ENCODE peak calls at places on chromosomes 1 and 21, in five cellular contexts. H is type B pancreatic cell, U is endothelial cell, R is lung, I is choroid plexus epithelial cell. Y is an unnamed sample.

GRCh38 chr1:119549719-119550141 is 42.7 kb downstream of the HSD3B1 start:
- DNase-seq in U (peak; percentile 77), I (peak; percentile 92), H (no peak), R (peak; percentile 64), Y (peak; percentile 65)

GRCh38 chr1:24743404-24744211 is 1.6 kb upstream of the CLIC4 start:
- DNase-seq in H (no peak), U (no peak), R (no peak), I (peak; percentile 91), Y (peak; percentile 61)

GRCh38 chr1:187001198-187001904 is 172.6 kb downstream of the PLA2G4A start:
- DNase-seq in R (no peak), H (no peak), I (peak; percentile 96), U (no peak), Y (no peak)

GRCh38 chr1:236388332-236388731 is 5.8 kb upstream of the EDARADD start:
- DNase-seq in H (no peak), I (no peak), U (no peak), R (no peak), Y (no peak)

GRCh38 chr1:43256675-43257570 is 12.9 kb upstream of the TMEM125 start:
- DNase-seq in I (no peak), R (peak; percentile 80), H (no peak), U (no peak), Y (no peak)

GRCh38 chr1:172070055-172070454 is 228.8 kb downstream of the DNM3 start:
- DNase-seq in R (no peak), H (no peak), U (no peak), I (no peak), Y (no peak)

GRCh38 chr1:55252942-55253589 is 37.9 kb upstream of the USP24 start:
- DNase-seq in U (no peak), I (no peak), R (no peak), H (no peak), Y (no peak)

GRCh38 chr1:14602131-14602530 is 3.6 kb downstream of the KAZN start:
- DNase-seq in H (no peak), I (peak; percentile 58), R (peak; percentile 39), U (no peak), Y (no peak)

GRCh38 chr1:98739762-98740161 is 78.2 kb downstream of the SNX7 start:
- DNase-seq in H (no peak), R (no peak), I (no peak), U (no peak), Y (no peak)

GRCh38 chr1:21524686-21525339 is 15.6 kb downstream of the ALPL start:
- DNase-seq in I (no peak), H (no peak), U (peak; percentile 14), R (peak; percentile 78), Y (no peak)

GRCh38 chr1:2591233-2591580 is 4.6 kb downstream of the PRXL2B start:
- DNase-seq in H (no peak), I (no peak), U (no peak), R (no peak), Y (no peak)

GRCh38 chr1:48175116-48175515 is 47.4 kb upstream of the SLC5A9 start:
- DNase-seq in R (no peak), U (no peak), I (no peak), H (no peak), Y (no peak)

GRCh38 chr1:33985656-33986055 is 121.8 kb downstream of the HMGB4 start:
- DNase-seq in U (no peak), H (no peak), R (no peak), I (no peak), Y (no peak)

GRCh38 chr1:79777481-79778219 is 771.1 kb upstream of the ADGRL4 start:
- DNase-seq in R (no peak), H (no peak), I (peak; percentile 2), U (no peak), Y (no peak)

GRCh38 chr1:3669421-3669821 is 17.1 kb downstream of the TP73 start:
- DNase-seq in I (no peak), R (no peak), U (no peak), H (no peak), Y (no peak)

GRCh38 chr21:38244407-38244787 is 12.4 kb upstream of the KCNJ15 start:
- DNase-seq in H (no peak), U (no peak), R (no peak), I (no peak), Y (no peak)

GRCh38 chr1:166796620-166797236 is 42.5 kb upstream of the POGK start:
- DNase-seq in U (no peak), H (no peak), I (no peak), R (no peak), Y (no peak)

GRCh38 chr21:45386728-45387371 is 18.1 kb upstream of the COL18A1 start:
- DNase-seq in U (peak; percentile 47), H (no peak), I (peak; percentile 94), R (no peak), Y (peak; percentile 34)
- TF ChIP-seq CTCF in U (no peak), H (peak; percentile 39), I (peak; percentile 53), R (no peak), Y (no peak)

GRCh38 chr1:160779662-160780397 is 16.1 kb upstream of the LY9 start:
- DNase-seq in R (no peak), H (no peak), U (peak; percentile 66), I (peak; percentile 12), Y (peak; percentile 56)

GRCh38 chr1:160776178-160776577 is 19.8 kb upstream of the LY9 start:
- DNase-seq in I (no peak), R (no peak), H (no peak), U (no peak), Y (no peak)

GRCh38 chr1:160774886-160775719 is 20.9 kb upstream of the LY9 start:
- DNase-seq in I (no peak), H (no peak), U (no peak), R (no peak), Y (no peak)

GRCh38 chr1:160778976-160779375 is 17.0 kb upstream of the LY9 start:
- DNase-seq in U (no peak), R (no peak), I (no peak), H (no peak), Y (no peak)

DNA sequence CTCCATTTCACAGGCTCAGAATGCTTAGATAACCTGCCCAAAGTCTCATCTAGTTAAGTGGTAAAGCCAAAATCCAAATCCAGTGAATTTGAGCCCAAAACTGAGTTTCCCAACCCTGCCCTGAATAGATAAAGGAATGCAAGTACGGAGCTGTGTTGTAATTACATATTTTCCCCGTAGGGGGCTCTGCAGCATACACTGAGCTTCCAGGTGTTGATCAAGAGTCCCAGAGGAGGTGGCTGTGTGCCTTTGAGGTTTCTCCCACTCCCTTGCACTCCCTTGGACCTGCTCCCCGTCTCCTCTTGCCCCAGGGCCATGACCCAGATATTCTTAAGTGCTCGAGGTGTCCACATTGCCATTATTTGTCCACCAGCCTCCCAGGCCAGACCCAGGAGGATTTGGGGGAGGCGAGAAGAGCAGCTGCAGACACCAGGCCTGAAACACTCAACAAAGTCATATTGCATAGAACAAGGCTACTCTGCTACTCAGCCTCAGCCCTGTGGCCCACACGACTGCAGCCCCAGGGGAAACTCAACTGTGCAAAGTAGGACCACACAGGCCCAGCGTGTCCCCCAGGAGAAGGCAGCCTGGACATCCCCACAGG is 18.4 kb upstream of the LY9 start:
- DNase-seq in H (no peak), R (peak; percentile 46), U (peak; percentile 46), I (peak; percentile 19), Y (peak; percentile 28)
- TF ChIP-seq CTCF in H (peak; percentile 66), R (peak; percentile 41), U (peak; percentile 70), I (peak; percentile 42), Y (peak; percentile 54)

GRCh38 chr1:228004331-228004871 is 2.4 kb upstream of the WNT3A start:
- DNase-seq in U (no peak), I (peak; percentile 19), H (no peak), R (peak; percentile 29), Y (no peak)
- TF ChIP-seq CTCF in U (peak; percentile 28), I (peak; percentile 58), H (peak; percentile 60), R (peak; percentile 8), Y (peak; percentile 58)

GRCh38 chr1:156584813-156585212 is 5.3 kb downstream of the TTC24 start:
- DNase-seq in R (no peak), H (no peak), U (no peak), I (no peak), Y (peak; percentile 38)
- TF ChIP-seq CTCF in R (no peak), H (peak; percentile 52), U (no peak), I (peak; percentile 13), Y (peak; percentile 62)